ENCODE peak calls at places on chromosome 9, in four cellular contexts. D is T-helper 9 cell, B is T-cell, L is HFF-Myc. H is an unnamed sample.
A peak's percentile ranks its signal among the peaks of the same experiment; 100 is the strongest.

GRCh38 chr9:112028242-112029221 is 131.9 kb downstream of the UGCG start:
- DNase-seq in L (no peak), B (no peak), D (no peak), H (no peak)

GRCh38 chr9:98445576-98445975 is 190.1 kb upstream of the TBC1D2 start:
- DNase-seq in B (no peak), D (no peak), L (no peak), H (no peak)

GRCh38 chr9:91092214-91092613 is 269.5 kb downstream of the AUH start:
- DNase-seq in L (no peak), B (no peak), D (no peak), H (no peak)

GRCh38 chr9:120652902-120653301 is 61.4 kb downstream of the MEGF9 start:
- DNase-seq in B (no peak), D (no peak), L (no peak), H (no peak)

GRCh38 chr9:26735160-26735559 is 157.4 kb downstream of the CAAP1 start:
- DNase-seq in B (no peak), D (no peak), L (no peak), H (no peak)

GRCh38 chr9:120480707-120481106 is 99.3 kb downstream of the CDK5RAP2 start:
- DNase-seq in D (no peak), L (no peak), B (no peak), H (no peak)

GRCh38 chr9:131619680-131620079 is 74.4 kb downstream of the PRRT1B start:
- DNase-seq in D (no peak), B (no peak), L (no peak), H (no peak)

GRCh38 chr9:122719218-122719617 is 4.6 kb upstream of the OR1L4 start:
- DNase-seq in D (no peak), B (no peak), L (no peak), H (no peak)

GRCh38 chr9:127539259-127539981 is 72.7 kb upstream of the STXBP1 start:
- DNase-seq in D (no peak), B (no peak), L (no peak), H (no peak)

GRCh38 chr9:98037362-98037761 is 19.2 kb upstream of the NANS start:
- DNase-seq in D (no peak), L (no peak), B (no peak), H (no peak)

GRCh38 chr9:89633404-89633803 is 28.6 kb downstream of the GADD45G start:
- DNase-seq in D (no peak), B (no peak), L (no peak), H (no peak)

GRCh38 chr9:128116104-128117083 is 11.1 kb downstream of the PTGES2 start:
- DNase-seq in B (no peak), L (no peak), D (no peak), H (no peak)

GRCh38 chr9:126788631-126789349 is 16.1 kb upstream of the ZBTB43 start:
- DNase-seq in L (peak; percentile 11), D (no peak), B (no peak), H (no peak)

GRCh38 chr9:19102181-19102630 is 498 bp downstream of the HAUS6 start:
- DNase-seq in L (no peak), B (peak; percentile 26), D (peak; percentile 14), H (no peak)

GRCh38 chr9:122463828-122464632 is 13.7 kb downstream of the OR1J1 start:
- DNase-seq in D (no peak), B (no peak), L (no peak), H (no peak)

GRCh38 chr9:26811106-26811505 is 81.5 kb downstream of the CAAP1 start:
- DNase-seq in B (no peak), L (no peak), D (no peak), H (no peak)

GRCh38 chr9:36671561-36671960 is 98.9 kb downstream of the MELK start:
- DNase-seq in B (no peak), D (no peak), L (no peak), H (no peak)

GRCh38 chr9:69637801-69638200 is 34.4 kb downstream of the APBA1 start:
- DNase-seq in D (no peak), B (no peak), L (no peak), H (no peak)

GRCh38 chr9:92911496-92912475 is 33.9 kb upstream of the ZNF484 start:
- DNase-seq in D (no peak), B (no peak), L (no peak), H (no peak)

GRCh38 chr9:90099262-90099982 is 494.6 kb downstream of the GADD45G start:
- DNase-seq in D (no peak), B (no peak), L (no peak), H (no peak)

GRCh38 chr9:135478858-135479468 is 619 bp upstream of the PPP1R26 start:
- DNase-seq in B (no peak), L (no peak), D (no peak), H (no peak)

GRCh38 chr9:83027153-83027867 is 35.6 kb downstream of the RASEF start:
- DNase-seq in D (no peak), L (peak; percentile 58), B (no peak), H (no peak)

GRCh38 chr9:38339087-38339486 is 53.4 kb upstream of the ALDH1B1 start:
- DNase-seq in L (peak; percentile 25), B (no peak), D (no peak), H (no peak)

GRCh38 chr9:12723409-12724028 is 30.3 kb downstream of the TYRP1 start:
- DNase-seq in D (no peak), B (no peak), L (no peak), H (no peak)

GRCh38 chr9:77952641-77953341 is 78.8 kb downstream of the GNAQ start:
- DNase-seq in L (no peak), B (no peak), D (no peak), H (no peak)

GRCh38 chr9:101398930-101399640 is 434 bp downstream of the ZNF189 start:
- DNase-seq in L (no peak), D (no peak), B (no peak), H (no peak)

GRCh38 chr9:18857769-18858168 is 175.2 kb downstream of the SAXO1 start:
- DNase-seq in B (no peak), D (no peak), L (no peak), H (no peak)

GRCh38 chr9:23322392-23322791 is 503.6 kb downstream of the ELAVL2 start:
- DNase-seq in B (no peak), L (no peak), D (no peak), H (no peak)

GRCh38 chr9:68983008-68983411 is 30.9 kb downstream of the PRKACG start:
- DNase-seq in B (no peak), D (no peak), L (no peak), H (no peak)

GRCh38 chr9:137479315-137479861 is 20.3 kb upstream of the NSMF start:
- DNase-seq in D (no peak), L (no peak), B (no peak), H (no peak)

GRCh38 chr9:107625383-107625984 is 135.9 kb upstream of the KLF4 start:
- DNase-seq in L (no peak), B (no peak), D (no peak), H (no peak)

GRCh38 chr9:105994970-105995369 is 300.6 kb downstream of the TMEM38B start:
- DNase-seq in L (peak; percentile 12), D (no peak), B (no peak), H (no peak)

H was measured in T-helper 1 cell.